ENCODE peak calls at places on chromosome 12, in eight cellular contexts. U, E, R, H, S, V, B and Q are unnamed samples.
A peak's percentile ranks its signal among the peaks of the same experiment; 100 is the strongest.

GRCh38 chr12:50258167-50258551 is 25.2 kb downstream of the LIMA1 start:
- DNase-seq in U (no peak), E (no peak), R (no peak), H (no peak), S (no peak), V (no peak), B (no peak), Q (no peak)

GRCh38 chr12:120474092-120474960 is 4.8 kb upstream of the SRSF9 start:
- DNase-seq in U (no peak), E (no peak), R (peak; percentile 65), H (peak; percentile 24), S (peak; percentile 47), V (no peak), B (no peak), Q (no peak)

GRCh38 chr12:71551529-71551928 is 111.9 kb downstream of the LGR5 start:
- DNase-seq in U (no peak), E (peak; percentile 14), R (peak; percentile 55), H (no peak), S (no peak), V (no peak), B (no peak), Q (no peak)

GRCh38 chr12:44246481-44247105 is 410.7 kb downstream of the TMEM117 start:
- DNase-seq in U (no peak), E (no peak), R (no peak), H (no peak), S (no peak), V (no peak), B (no peak), Q (no peak)

GRCh38 chr12:3033538-3033865 is 43.7 kb upstream of the TSPAN9 start:
- DNase-seq in U (no peak), E (no peak), R (no peak), H (no peak), S (no peak), V (no peak), B (peak; percentile 43), Q (no peak)

GRCh38 chr12:112905451-112906089 is 1.2 kb upstream of the OAS1 start:
- DNase-seq in U (no peak), E (no peak), R (no peak), H (no peak), S (no peak), V (no peak), B (no peak), Q (no peak)

GRCh38 chr12:4274396-4274959 is 916 bp downstream of the CCND2 start:
- DNase-seq in U (no peak), E (peak; percentile 70), R (peak; percentile 32), H (no peak), S (no peak), V (no peak), B (no peak), Q (no peak)

GRCh38 chr12:121278450-121279375 is 17.8 kb downstream of the CAMKK2 start:
- DNase-seq in U (no peak), E (no peak), R (no peak), H (no peak), S (no peak), V (no peak), B (no peak), Q (no peak)